ENCODE peak calls at places on chromosomes 3 and 15, in six cellular contexts. One of them, this sample, is unnamed.

GRCh38 chr3:11650391-11650790 is 6.7 kb upstream of the VGLL4 start:
- DNase-seq in activated naive CD8-positive, alpha-beta T cell treated with anti-CD3 and anti-CD28 coated beads, Interleukin-2, amount 50 U/mL, for 24 hours: no peak
- DNase-seq in fibroblast of mammary gland: no peak
- DNase-seq in GM10248: no peak
- DNase-seq in HFF-Myc: no peak
- DNase-seq in NCI-H510A treated with DMSO at 0.1 percent for 48 hours: no peak
- DNase-seq in this sample: no peak

GRCh38 chr3:166510382-166510781 is 673.2 kb upstream of the BCHE start:
- DNase-seq in activated naive CD8-positive, alpha-beta T cell treated with anti-CD3 and anti-CD28 coated beads, Interleukin-2, amount 50 U/mL, for 24 hours: no peak
- DNase-seq in fibroblast of mammary gland: no peak
- DNase-seq in GM10248: no peak
- DNase-seq in HFF-Myc: no peak
- DNase-seq in NCI-H510A treated with DMSO at 0.1 percent for 48 hours: no peak
- DNase-seq in this sample: no peak

GRCh38 chr15:92643849-92644815 is 11.4 kb downstream of the FAM174B start:
- DNase-seq in activated naive CD8-positive, alpha-beta T cell treated with anti-CD3 and anti-CD28 coated beads, Interleukin-2, amount 50 U/mL, for 24 hours: no peak
- DNase-seq in fibroblast of mammary gland: no peak
- DNase-seq in GM10248: peak
- DNase-seq in HFF-Myc: no peak
- DNase-seq in NCI-H510A treated with DMSO at 0.1 percent for 48 hours: peak
- DNase-seq in this sample: peak

GRCh38 chr3:50323092-50323600 is 601 bp upstream of the HYAL2 start:
- DNase-seq in activated naive CD8-positive, alpha-beta T cell treated with anti-CD3 and anti-CD28 coated beads, Interleukin-2, amount 50 U/mL, for 24 hours: no peak
- DNase-seq in fibroblast of mammary gland: no peak
- DNase-seq in GM10248: no peak
- DNase-seq in HFF-Myc: no peak
- DNase-seq in NCI-H510A treated with DMSO at 0.1 percent for 48 hours: no peak
- DNase-seq in this sample: no peak

GRCh38 chr3:135084404-135084803 is 289.3 kb downstream of the EPHB1 start:
- DNase-seq in activated naive CD8-positive, alpha-beta T cell treated with anti-CD3 and anti-CD28 coated beads, Interleukin-2, amount 50 U/mL, for 24 hours: no peak
- DNase-seq in fibroblast of mammary gland: peak
- DNase-seq in GM10248: no peak
- DNase-seq in HFF-Myc: no peak
- DNase-seq in NCI-H510A treated with DMSO at 0.1 percent for 48 hours: no peak
- DNase-seq in this sample: no peak

GRCh38 chr3:161389445-161390036 is 18.2 kb upstream of the SPTSSB start:
- DNase-seq in activated naive CD8-positive, alpha-beta T cell treated with anti-CD3 and anti-CD28 coated beads, Interleukin-2, amount 50 U/mL, for 24 hours: no peak
- DNase-seq in fibroblast of mammary gland: no peak
- DNase-seq in GM10248: no peak
- DNase-seq in HFF-Myc: no peak
- DNase-seq in NCI-H510A treated with DMSO at 0.1 percent for 48 hours: no peak
- DNase-seq in this sample: no peak

GRCh38 chr3:68997887-68998286 is 15.6 kb downstream of the EOGT start:
- DNase-seq in activated naive CD8-positive, alpha-beta T cell treated with anti-CD3 and anti-CD28 coated beads, Interleukin-2, amount 50 U/mL, for 24 hours: no peak
- DNase-seq in fibroblast of mammary gland: no peak
- DNase-seq in GM10248: no peak
- DNase-seq in HFF-Myc: no peak
- DNase-seq in NCI-H510A treated with DMSO at 0.1 percent for 48 hours: no peak
- DNase-seq in this sample: no peak

GRCh38 chr3:126104028-126104635 is 20.2 kb upstream of the SLC41A3 start:
- DNase-seq in activated naive CD8-positive, alpha-beta T cell treated with anti-CD3 and anti-CD28 coated beads, Interleukin-2, amount 50 U/mL, for 24 hours: no peak
- DNase-seq in fibroblast of mammary gland: no peak
- DNase-seq in GM10248: no peak
- DNase-seq in HFF-Myc: no peak
- DNase-seq in NCI-H510A treated with DMSO at 0.1 percent for 48 hours: no peak
- DNase-seq in this sample: no peak

GRCh38 chr15:29268706-29269484 is 727 bp downstream of the NSMCE3 start:
- DNase-seq in activated naive CD8-positive, alpha-beta T cell treated with anti-CD3 and anti-CD28 coated beads, Interleukin-2, amount 50 U/mL, for 24 hours: peak
- DNase-seq in fibroblast of mammary gland: peak
- DNase-seq in GM10248: peak
- DNase-seq in HFF-Myc: no peak
- DNase-seq in NCI-H510A treated with DMSO at 0.1 percent for 48 hours: peak
- DNase-seq in this sample: no peak

GRCh38 chr15:47513496-47513895 is 203.8 kb upstream of the SEMA6D start:
- DNase-seq in activated naive CD8-positive, alpha-beta T cell treated with anti-CD3 and anti-CD28 coated beads, Interleukin-2, amount 50 U/mL, for 24 hours: no peak
- DNase-seq in fibroblast of mammary gland: peak
- DNase-seq in GM10248: no peak
- DNase-seq in HFF-Myc: no peak
- DNase-seq in NCI-H510A treated with DMSO at 0.1 percent for 48 hours: no peak
- DNase-seq in this sample: no peak

GRCh38 chr3:53547327-53547726 is 52.9 kb downstream of the CACNA1D start:
- DNase-seq in activated naive CD8-positive, alpha-beta T cell treated with anti-CD3 and anti-CD28 coated beads, Interleukin-2, amount 50 U/mL, for 24 hours: no peak
- DNase-seq in fibroblast of mammary gland: no peak
- DNase-seq in GM10248: no peak
- DNase-seq in HFF-Myc: no peak
- DNase-seq in NCI-H510A treated with DMSO at 0.1 percent for 48 hours: no peak
- DNase-seq in this sample: no peak

GRCh38 chr3:171454026-171454425 is 6.2 kb downstream of the TNIK start:
- DNase-seq in activated naive CD8-positive, alpha-beta T cell treated with anti-CD3 and anti-CD28 coated beads, Interleukin-2, amount 50 U/mL, for 24 hours: no peak
- DNase-seq in fibroblast of mammary gland: no peak
- DNase-seq in GM10248: no peak
- DNase-seq in HFF-Myc: no peak
- DNase-seq in NCI-H510A treated with DMSO at 0.1 percent for 48 hours: no peak
- DNase-seq in this sample: no peak

GRCh38 chr15:101613130-101614000 is 38.8 kb downstream of the TM2D3 start:
- DNase-seq in activated naive CD8-positive, alpha-beta T cell treated with anti-CD3 and anti-CD28 coated beads, Interleukin-2, amount 50 U/mL, for 24 hours: no peak
- DNase-seq in fibroblast of mammary gland: peak
- DNase-seq in GM10248: no peak
- DNase-seq in HFF-Myc: no peak
- DNase-seq in NCI-H510A treated with DMSO at 0.1 percent for 48 hours: no peak
- DNase-seq in this sample: peak

GRCh38 chr3:186181901-186182300 is 73.0 kb upstream of the ETV5 start:
- DNase-seq in activated naive CD8-positive, alpha-beta T cell treated with anti-CD3 and anti-CD28 coated beads, Interleukin-2, amount 50 U/mL, for 24 hours: no peak
- DNase-seq in fibroblast of mammary gland: no peak
- DNase-seq in GM10248: no peak
- DNase-seq in HFF-Myc: no peak
- DNase-seq in NCI-H510A treated with DMSO at 0.1 percent for 48 hours: no peak
- DNase-seq in this sample: no peak

GRCh38 chr3:173553635-173554280 is 156.2 kb downstream of the NLGN1 start:
- DNase-seq in activated naive CD8-positive, alpha-beta T cell treated with anti-CD3 and anti-CD28 coated beads, Interleukin-2, amount 50 U/mL, for 24 hours: no peak
- DNase-seq in fibroblast of mammary gland: peak
- DNase-seq in GM10248: no peak
- DNase-seq in HFF-Myc: peak
- DNase-seq in NCI-H510A treated with DMSO at 0.1 percent for 48 hours: no peak
- DNase-seq in this sample: peak

GRCh38 chr3:127538569-127538968 is 52.0 kb downstream of the TPRA1 start:
- DNase-seq in activated naive CD8-positive, alpha-beta T cell treated with anti-CD3 and anti-CD28 coated beads, Interleukin-2, amount 50 U/mL, for 24 hours: no peak
- DNase-seq in fibroblast of mammary gland: no peak
- DNase-seq in GM10248: no peak
- DNase-seq in HFF-Myc: no peak
- DNase-seq in NCI-H510A treated with DMSO at 0.1 percent for 48 hours: no peak
- DNase-seq in this sample: peak

GRCh38 chr15:80118956-80119355 is 33.8 kb upstream of the FAH start:
- DNase-seq in activated naive CD8-positive, alpha-beta T cell treated with anti-CD3 and anti-CD28 coated beads, Interleukin-2, amount 50 U/mL, for 24 hours: no peak
- DNase-seq in fibroblast of mammary gland: peak
- DNase-seq in GM10248: no peak
- DNase-seq in HFF-Myc: no peak
- DNase-seq in NCI-H510A treated with DMSO at 0.1 percent for 48 hours: no peak
- DNase-seq in this sample: no peak

GRCh38 chr3:57972421-57973111 is 35.7 kb upstream of the FLNB start:
- DNase-seq in activated naive CD8-positive, alpha-beta T cell treated with anti-CD3 and anti-CD28 coated beads, Interleukin-2, amount 50 U/mL, for 24 hours: no peak
- DNase-seq in fibroblast of mammary gland: no peak
- DNase-seq in GM10248: no peak
- DNase-seq in HFF-Myc: no peak
- DNase-seq in NCI-H510A treated with DMSO at 0.1 percent for 48 hours: peak
- DNase-seq in this sample: no peak

GRCh38 chr3:117622130-117622841 is 912.7 kb downstream of the TUSC7 start:
- DNase-seq in activated naive CD8-positive, alpha-beta T cell treated with anti-CD3 and anti-CD28 coated beads, Interleukin-2, amount 50 U/mL, for 24 hours: no peak
- DNase-seq in fibroblast of mammary gland: peak
- DNase-seq in GM10248: no peak
- DNase-seq in HFF-Myc: peak
- DNase-seq in NCI-H510A treated with DMSO at 0.1 percent for 48 hours: peak
- DNase-seq in this sample: no peak

GRCh38 chr15:63506537-63507035 is 2.2 kb downstream of the USP3 start:
- DNase-seq in activated naive CD8-positive, alpha-beta T cell treated with anti-CD3 and anti-CD28 coated beads, Interleukin-2, amount 50 U/mL, for 24 hours: no peak
- DNase-seq in fibroblast of mammary gland: peak
- DNase-seq in GM10248: no peak
- DNase-seq in HFF-Myc: no peak
- DNase-seq in NCI-H510A treated with DMSO at 0.1 percent for 48 hours: no peak
- DNase-seq in this sample: no peak